ENCODE peak calls at places on chromosomes 16 and 17, in four cellular contexts. One of them, this sample, is unnamed.

GRCh38 chr16:89873109-89873821 is at the start of gene TCF25:
- DNase-seq in testis: peak; percentile 81
- DNase-seq in T-cell: peak; percentile 79
- DNase-seq in HT1080: peak; percentile 80
- DNase-seq in this sample: peak; percentile 91

GRCh38 chr16:80931985-80932720 is 74.5 kb downstream of the CMC2 start:
- DNase-seq in testis: peak; percentile 86
- DNase-seq in T-cell: no peak
- DNase-seq in HT1080: peak; percentile 44
- DNase-seq in this sample: peak; percentile 65

GRCh38 chr17:17512866-17513265 is 16.7 kb upstream of the RASD1 start:
- DNase-seq in testis: no peak
- DNase-seq in T-cell: no peak
- DNase-seq in HT1080: no peak
- DNase-seq in this sample: no peak

GRCh38 chr16:84329016-84329415 is 34.3 kb downstream of the WFDC1 start:
- DNase-seq in testis: no peak
- DNase-seq in T-cell: no peak
- DNase-seq in HT1080: no peak
- DNase-seq in this sample: no peak

GRCh38 chr17:70327723-70328122 is 158.4 kb downstream of the KCNJ2 start:
- DNase-seq in testis: no peak
- DNase-seq in T-cell: no peak
- DNase-seq in HT1080: no peak
- DNase-seq in this sample: no peak

GRCh38 chr16:50534958-50535357 is 13.2 kb upstream of the NKD1 start:
- DNase-seq in testis: no peak
- DNase-seq in T-cell: no peak
- DNase-seq in HT1080: no peak
- DNase-seq in this sample: no peak

GRCh38 chr17:42422412-42422957 is 571 bp downstream of the CAVIN1 start:
- DNase-seq in testis: no peak
- DNase-seq in T-cell: no peak
- DNase-seq in HT1080: peak; percentile 39
- DNase-seq in this sample: no peak

GRCh38 chr16:47016700-47017133 is 43.2 kb upstream of the DNAJA2 start:
- DNase-seq in testis: no peak
- DNase-seq in T-cell: no peak
- DNase-seq in HT1080: peak; percentile 46
- DNase-seq in this sample: no peak